ENCODE peak calls at places on chromosome 17, in nine cellular contexts. One of them, this sample, is unnamed. For H3K4me1, the result is how much of the 10 kb centered on the place peaks cover.

GRCh38 chr17:10513284-10514067 is 4.9 kb downstream of the MYH1 start:
- DNase-seq in iPS DF 6.9: no peak
- DNase-seq in mesenchymal stem cell: peak
- DNase-seq in IMR-90: peak
- DNase-seq in naive thymus-derived CD4-positive, alpha-beta T cell: no peak
- DNase-seq in endothelial cell of umbilical vein: no peak
- DNase-seq in GM23338: peak
- DNase-seq in CD8-positive, alpha-beta memory T cell: no peak
- DNase-seq in neural progenitor cell: no peak
- DNase-seq in this sample: no peak

GRCh38 chr17:40666366-40666765 is 1.4 kb upstream of the KRT222 start:
- DNase-seq in neural progenitor cell: no peak
- DNase-seq in mesenchymal stem cell: no peak
- DNase-seq in IMR-90: no peak
- DNase-seq in CD8-positive, alpha-beta memory T cell: no peak
- DNase-seq in endothelial cell of umbilical vein: no peak
- DNase-seq in GM23338: no peak
- DNase-seq in iPS DF 6.9: no peak
- DNase-seq in naive thymus-derived CD4-positive, alpha-beta T cell: no peak
- DNase-seq in this sample: no peak

GRCh38 chr17:50559674-50560184 is 786 bp upstream of the CACNA1G start:
- DNase-seq in endothelial cell of umbilical vein: peak
- DNase-seq in neural progenitor cell: peak
- DNase-seq in IMR-90: peak
- DNase-seq in naive thymus-derived CD4-positive, alpha-beta T cell: no peak
- DNase-seq in iPS DF 6.9: peak
- DNase-seq in CD8-positive, alpha-beta memory T cell: no peak
- DNase-seq in GM23338: peak
- DNase-seq in mesenchymal stem cell: peak
- DNase-seq in this sample: peak

GRCh38 chr17:45127583-45128300 is 4.6 kb downstream of the PLCD3 start:
- DNase-seq in mesenchymal stem cell: peak
- DNase-seq in GM23338: no peak
- DNase-seq in iPS DF 6.9: no peak
- DNase-seq in endothelial cell of umbilical vein: peak
- DNase-seq in neural progenitor cell: peak
- DNase-seq in IMR-90: peak
- DNase-seq in naive thymus-derived CD4-positive, alpha-beta T cell: no peak
- DNase-seq in CD8-positive, alpha-beta memory T cell: no peak
- DNase-seq in this sample: peak

GRCh38 chr17:9999948-10000695 is 95.1 kb upstream of the RCVRN start:
- DNase-seq in neural progenitor cell: no peak
- DNase-seq in GM23338: no peak
- DNase-seq in endothelial cell of umbilical vein: no peak
- DNase-seq in mesenchymal stem cell: no peak
- DNase-seq in iPS DF 6.9: no peak
- DNase-seq in CD8-positive, alpha-beta memory T cell: no peak
- DNase-seq in IMR-90: no peak
- DNase-seq in naive thymus-derived CD4-positive, alpha-beta T cell: no peak
- DNase-seq in this sample: no peak

GRCh38 chr17:32772453-32773025 is 104.4 kb downstream of the MYO1D start:
- DNase-seq in naive thymus-derived CD4-positive, alpha-beta T cell: no peak
- DNase-seq in mesenchymal stem cell: no peak
- DNase-seq in CD8-positive, alpha-beta memory T cell: no peak
- DNase-seq in IMR-90: no peak
- DNase-seq in iPS DF 6.9: no peak
- DNase-seq in GM23338: no peak
- DNase-seq in endothelial cell of umbilical vein: no peak
- DNase-seq in neural progenitor cell: no peak
- DNase-seq in this sample: no peak

GRCh38 chr17:20278805-20279204 is 188.5 kb downstream of the LGALS9B start:
- DNase-seq in neural progenitor cell: no peak
- DNase-seq in IMR-90: no peak
- DNase-seq in mesenchymal stem cell: no peak
- DNase-seq in CD8-positive, alpha-beta memory T cell: no peak
- DNase-seq in GM23338: no peak
- DNase-seq in endothelial cell of umbilical vein: no peak
- DNase-seq in naive thymus-derived CD4-positive, alpha-beta T cell: no peak
- DNase-seq in iPS DF 6.9: no peak
- DNase-seq in this sample: no peak

GRCh38 chr17:71287246-71287828 is 833.5 kb upstream of the SOX9 start:
- DNase-seq in GM23338: peak
- DNase-seq in CD8-positive, alpha-beta memory T cell: no peak
- DNase-seq in IMR-90: no peak
- DNase-seq in mesenchymal stem cell: no peak
- DNase-seq in naive thymus-derived CD4-positive, alpha-beta T cell: no peak
- DNase-seq in iPS DF 6.9: no peak
- DNase-seq in neural progenitor cell: no peak
- DNase-seq in endothelial cell of umbilical vein: no peak
- DNase-seq in this sample: no peak

GRCh38 chr17:45425125-45425983 is 7.3 kb downstream of the ARHGAP27 start:
- DNase-seq in neural progenitor cell: peak
- DNase-seq in GM23338: peak
- DNase-seq in endothelial cell of umbilical vein: no peak
- DNase-seq in mesenchymal stem cell: peak
- DNase-seq in IMR-90: peak
- DNase-seq in iPS DF 6.9: peak
- DNase-seq in naive thymus-derived CD4-positive, alpha-beta T cell: no peak
- DNase-seq in CD8-positive, alpha-beta memory T cell: no peak
- DNase-seq in this sample: no peak

GRCh38 chr17:81173761-81174160 is 7.7 kb upstream of the AATK start:
- DNase-seq in GM23338: no peak
- DNase-seq in CD8-positive, alpha-beta memory T cell: no peak
- DNase-seq in endothelial cell of umbilical vein: no peak
- DNase-seq in iPS DF 6.9: no peak
- DNase-seq in IMR-90: no peak
- DNase-seq in naive thymus-derived CD4-positive, alpha-beta T cell: no peak
- DNase-seq in mesenchymal stem cell: no peak
- DNase-seq in neural progenitor cell: no peak
- DNase-seq in this sample: no peak

DNA sequence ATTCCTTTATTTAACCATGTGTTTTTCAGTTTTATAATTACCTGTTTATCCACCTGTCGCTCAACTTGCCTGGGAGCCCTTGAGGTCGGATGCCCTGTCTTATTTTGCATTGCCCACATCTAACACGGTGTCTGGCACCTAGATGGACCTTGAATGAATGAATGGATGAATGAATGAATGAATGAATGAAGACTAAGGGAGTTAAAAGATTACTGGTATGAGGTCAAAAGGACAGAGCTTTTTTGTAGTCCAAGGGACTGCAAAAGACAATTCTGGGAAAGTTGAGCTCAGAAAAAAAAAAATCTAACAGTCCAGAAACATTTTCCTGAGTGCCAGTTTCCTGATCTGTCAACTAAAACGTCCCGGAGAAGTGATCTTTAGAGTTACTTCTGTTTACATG is 244.6 kb upstream of the MYOCD start:
- DNase-seq in mesenchymal stem cell: no peak
- DNase-seq in GM23338: no peak
- DNase-seq in naive thymus-derived CD4-positive, alpha-beta T cell: no peak
- DNase-seq in iPS DF 6.9: no peak
- DNase-seq in CD8-positive, alpha-beta memory T cell: no peak
- DNase-seq in neural progenitor cell: no peak
- DNase-seq in IMR-90: no peak
- DNase-seq in endothelial cell of umbilical vein: no peak
- DNase-seq in this sample: no peak
- H3K4me1 ChIP-seq in mesenchymal stem cell: under half
- H3K4me1 ChIP-seq in GM23338: under half
- H3K4me1 ChIP-seq in naive thymus-derived CD4-positive, alpha-beta T cell: under half
- H3K4me1 ChIP-seq in iPS DF 6.9: under half
- H3K4me1 ChIP-seq in CD8-positive, alpha-beta memory T cell: under half
- H3K4me1 ChIP-seq in neural progenitor cell: under half
- H3K4me1 ChIP-seq in IMR-90: under half
- H3K4me1 ChIP-seq in endothelial cell of umbilical vein: under half
- H3K4me1 ChIP-seq in this sample: under half

GRCh38 chr17:30236807-30237206 is 1.3 kb upstream of the SLC6A4 start:
- DNase-seq in endothelial cell of umbilical vein: peak
- DNase-seq in GM23338: peak
- DNase-seq in neural progenitor cell: peak
- DNase-seq in CD8-positive, alpha-beta memory T cell: no peak
- DNase-seq in iPS DF 6.9: no peak
- DNase-seq in IMR-90: no peak
- DNase-seq in naive thymus-derived CD4-positive, alpha-beta T cell: no peak
- DNase-seq in mesenchymal stem cell: peak
- DNase-seq in this sample: peak
- H3K4me1 ChIP-seq in endothelial cell of umbilical vein: under half
- H3K4me1 ChIP-seq in GM23338: under half
- H3K4me1 ChIP-seq in neural progenitor cell: under half
- H3K4me1 ChIP-seq in CD8-positive, alpha-beta memory T cell: under half
- H3K4me1 ChIP-seq in iPS DF 6.9: under half
- H3K4me1 ChIP-seq in IMR-90: under half
- H3K4me1 ChIP-seq in naive thymus-derived CD4-positive, alpha-beta T cell: under half
- H3K4me1 ChIP-seq in mesenchymal stem cell: under half
- H3K4me1 ChIP-seq in this sample: under half

GRCh38 chr17:30524847-30525246 is 47.6 kb downstream of the GOSR1 start:
- DNase-seq in endothelial cell of umbilical vein: no peak
- DNase-seq in GM23338: no peak
- DNase-seq in naive thymus-derived CD4-positive, alpha-beta T cell: no peak
- DNase-seq in IMR-90: peak
- DNase-seq in CD8-positive, alpha-beta memory T cell: no peak
- DNase-seq in neural progenitor cell: no peak
- DNase-seq in iPS DF 6.9: no peak
- DNase-seq in mesenchymal stem cell: no peak
- DNase-seq in this sample: no peak
- H3K4me1 ChIP-seq in endothelial cell of umbilical vein: under half
- H3K4me1 ChIP-seq in GM23338: under half
- H3K4me1 ChIP-seq in naive thymus-derived CD4-positive, alpha-beta T cell: under half
- H3K4me1 ChIP-seq in IMR-90: under half
- H3K4me1 ChIP-seq in CD8-positive, alpha-beta memory T cell: under half
- H3K4me1 ChIP-seq in neural progenitor cell: under half
- H3K4me1 ChIP-seq in iPS DF 6.9: under half
- H3K4me1 ChIP-seq in mesenchymal stem cell: under half
- H3K4me1 ChIP-seq in this sample: under half

DNA sequence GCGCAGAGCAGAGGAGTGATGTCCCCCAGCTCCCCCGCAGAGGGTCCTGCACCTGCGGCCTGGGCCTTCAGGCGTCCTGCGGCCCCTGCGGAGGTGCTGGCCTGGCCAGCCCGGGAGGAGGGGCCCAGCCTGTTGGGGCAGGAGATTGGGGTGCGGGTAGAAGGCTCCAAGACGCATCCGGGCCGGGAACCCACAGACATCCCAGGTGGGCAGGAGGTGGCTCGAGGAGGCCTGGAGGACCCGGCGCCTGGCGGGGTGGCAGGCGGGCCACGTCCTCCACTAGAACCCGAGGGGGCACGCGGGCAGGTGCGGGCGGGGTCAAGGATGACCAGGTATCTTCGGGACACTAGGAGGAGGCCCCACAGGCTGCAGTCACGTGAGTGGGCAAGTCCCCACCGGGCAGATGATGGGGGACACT is 647 bp upstream of the SECTM1 start:
- DNase-seq in GM23338: no peak
- DNase-seq in endothelial cell of umbilical vein: no peak
- DNase-seq in naive thymus-derived CD4-positive, alpha-beta T cell: no peak
- DNase-seq in iPS DF 6.9: no peak
- DNase-seq in IMR-90: no peak
- DNase-seq in CD8-positive, alpha-beta memory T cell: no peak
- DNase-seq in mesenchymal stem cell: no peak
- DNase-seq in neural progenitor cell: no peak
- DNase-seq in this sample: no peak
- H3K4me1 ChIP-seq in GM23338: under half
- H3K4me1 ChIP-seq in endothelial cell of umbilical vein: under half
- H3K4me1 ChIP-seq in naive thymus-derived CD4-positive, alpha-beta T cell: under half
- H3K4me1 ChIP-seq in iPS DF 6.9: under half
- H3K4me1 ChIP-seq in IMR-90: under half
- H3K4me1 ChIP-seq in CD8-positive, alpha-beta memory T cell: under half
- H3K4me1 ChIP-seq in mesenchymal stem cell: half or more
- H3K4me1 ChIP-seq in neural progenitor cell: under half
- H3K4me1 ChIP-seq in this sample: under half

GRCh38 chr17:33974276-33974675 is 280.8 kb upstream of the CCL2 start:
- DNase-seq in naive thymus-derived CD4-positive, alpha-beta T cell: no peak
- DNase-seq in mesenchymal stem cell: no peak
- DNase-seq in iPS DF 6.9: no peak
- DNase-seq in CD8-positive, alpha-beta memory T cell: no peak
- DNase-seq in endothelial cell of umbilical vein: no peak
- DNase-seq in neural progenitor cell: no peak
- DNase-seq in GM23338: no peak
- DNase-seq in IMR-90: no peak
- DNase-seq in this sample: no peak
- H3K4me1 ChIP-seq in naive thymus-derived CD4-positive, alpha-beta T cell: under half
- H3K4me1 ChIP-seq in mesenchymal stem cell: under half
- H3K4me1 ChIP-seq in iPS DF 6.9: under half
- H3K4me1 ChIP-seq in CD8-positive, alpha-beta memory T cell: under half
- H3K4me1 ChIP-seq in endothelial cell of umbilical vein: under half
- H3K4me1 ChIP-seq in neural progenitor cell: under half
- H3K4me1 ChIP-seq in GM23338: under half
- H3K4me1 ChIP-seq in IMR-90: under half
- H3K4me1 ChIP-seq in this sample: under half

GRCh38 chr17:63948521-63948920 is 16.4 kb upstream of the CD79B start:
- DNase-seq in iPS DF 6.9: no peak
- DNase-seq in CD8-positive, alpha-beta memory T cell: no peak
- DNase-seq in IMR-90: no peak
- DNase-seq in GM23338: no peak
- DNase-seq in mesenchymal stem cell: no peak
- DNase-seq in endothelial cell of umbilical vein: no peak
- DNase-seq in neural progenitor cell: no peak
- DNase-seq in naive thymus-derived CD4-positive, alpha-beta T cell: no peak
- DNase-seq in this sample: no peak

GRCh38 chr17:63945851-63946439 is 13.8 kb upstream of the CD79B start:
- DNase-seq in neural progenitor cell: no peak
- DNase-seq in IMR-90: no peak
- DNase-seq in iPS DF 6.9: no peak
- DNase-seq in endothelial cell of umbilical vein: no peak
- DNase-seq in mesenchymal stem cell: no peak
- DNase-seq in CD8-positive, alpha-beta memory T cell: no peak
- DNase-seq in naive thymus-derived CD4-positive, alpha-beta T cell: no peak
- DNase-seq in GM23338: no peak
- DNase-seq in this sample: no peak

GRCh38 chr17:63949576-63950250 is 17.6 kb upstream of the CD79B start:
- DNase-seq in neural progenitor cell: no peak
- DNase-seq in CD8-positive, alpha-beta memory T cell: no peak
- DNase-seq in IMR-90: no peak
- DNase-seq in mesenchymal stem cell: no peak
- DNase-seq in iPS DF 6.9: no peak
- DNase-seq in endothelial cell of umbilical vein: no peak
- DNase-seq in GM23338: no peak
- DNase-seq in naive thymus-derived CD4-positive, alpha-beta T cell: no peak
- DNase-seq in this sample: no peak

GRCh38 chr17:63946440-63947363 is 14.6 kb upstream of the CD79B start:
- DNase-seq in mesenchymal stem cell: peak
- DNase-seq in GM23338: peak
- DNase-seq in IMR-90: peak
- DNase-seq in endothelial cell of umbilical vein: peak
- DNase-seq in naive thymus-derived CD4-positive, alpha-beta T cell: peak
- DNase-seq in CD8-positive, alpha-beta memory T cell: peak
- DNase-seq in iPS DF 6.9: no peak
- DNase-seq in neural progenitor cell: peak
- DNase-seq in this sample: no peak

DNA sequence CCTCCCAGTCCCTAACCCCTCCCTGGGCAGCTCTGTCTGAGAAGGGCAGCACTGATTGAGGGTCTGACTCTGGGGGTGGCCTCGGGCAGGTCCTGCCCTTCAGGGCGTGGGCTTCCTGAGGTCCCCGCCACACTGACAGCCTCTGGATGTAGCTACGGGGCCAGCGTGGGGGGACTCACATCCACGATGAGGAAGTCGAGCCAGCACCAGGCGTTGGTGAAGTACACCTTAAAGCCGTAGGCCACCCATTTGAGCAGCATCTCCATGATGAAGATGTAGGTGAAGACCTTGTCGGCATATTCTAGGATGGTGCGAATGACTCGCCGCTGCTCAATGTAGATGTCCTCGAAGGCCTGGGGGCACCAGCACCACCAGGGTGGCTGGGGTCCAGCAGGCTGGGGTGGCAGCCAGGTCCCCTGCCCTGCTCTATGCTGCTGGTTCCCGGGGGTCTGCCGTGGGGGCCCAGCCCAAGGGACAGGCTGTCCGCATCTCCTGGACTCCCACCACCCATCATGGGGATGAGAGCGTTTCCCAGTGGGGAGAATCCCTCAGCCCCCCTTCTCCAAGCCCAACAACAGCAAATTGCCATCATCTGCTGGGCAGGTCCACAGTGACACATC is 15.7 kb upstream of the CD79B start:
- DNase-seq in endothelial cell of umbilical vein: no peak
- DNase-seq in neural progenitor cell: no peak
- DNase-seq in GM23338: no peak
- DNase-seq in iPS DF 6.9: no peak
- DNase-seq in CD8-positive, alpha-beta memory T cell: no peak
- DNase-seq in IMR-90: no peak
- DNase-seq in naive thymus-derived CD4-positive, alpha-beta T cell: no peak
- DNase-seq in mesenchymal stem cell: no peak
- DNase-seq in this sample: no peak
- H3K4me1 ChIP-seq in endothelial cell of umbilical vein: under half
- H3K4me1 ChIP-seq in neural progenitor cell: under half
- H3K4me1 ChIP-seq in GM23338: under half
- H3K4me1 ChIP-seq in iPS DF 6.9: under half
- H3K4me1 ChIP-seq in CD8-positive, alpha-beta memory T cell: under half
- H3K4me1 ChIP-seq in IMR-90: under half
- H3K4me1 ChIP-seq in naive thymus-derived CD4-positive, alpha-beta T cell: under half
- H3K4me1 ChIP-seq in mesenchymal stem cell: under half
- H3K4me1 ChIP-seq in this sample: under half